ENCODE peak calls at places on chromosome 15, in seven cellular contexts. C, N, Y, H, U, V and P are unnamed samples.
A peak's percentile ranks its signal among the peaks of the same experiment; 100 is the strongest.

GRCh38 chr15:39282663-39283208 is 298.1 kb upstream of the THBS1 start:
- DNase-seq in C (no peak), N (no peak), Y (no peak), H (no peak), U (no peak), V (no peak), P (no peak)

GRCh38 chr15:65264877-65265430 is 21.7 kb downstream of the PARP16 start:
- DNase-seq in C (no peak), N (no peak), Y (no peak), H (no peak), U (no peak), V (no peak), P (no peak)

GRCh38 chr15:29208352-29208751 is 61.3 kb downstream of the NSMCE3 start:
- DNase-seq in C (no peak), N (no peak), Y (no peak), H (no peak), U (no peak), V (peak; percentile 35), P (no peak)

GRCh38 chr15:31045606-31046005 is 54.2 kb upstream of the MTMR10 start:
- DNase-seq in C (no peak), N (no peak), Y (no peak), H (no peak), U (no peak), V (no peak), P (no peak)

GRCh38 chr15:64461577-64462162 is 1.3 kb downstream of the ZNF609 start:
- DNase-seq in C (no peak), N (peak; percentile 32), Y (no peak), H (peak; percentile 51), U (no peak), V (peak; percentile 70), P (peak; percentile 18)

GRCh38 chr15:66821307-66821706 is 119.3 kb downstream of the SMAD6 start:
- DNase-seq in C (no peak), N (no peak), Y (no peak), H (no peak), U (no peak), V (no peak), P (no peak)

GRCh38 chr15:68328485-68328884 is 50.9 kb downstream of the FEM1B start:
- DNase-seq in C (no peak), N (no peak), Y (no peak), H (no peak), U (no peak), V (no peak), P (no peak)

GRCh38 chr15:26892119-26892518 is 25.3 kb downstream of the GABRA5 start:
- DNase-seq in C (no peak), N (no peak), Y (no peak), H (no peak), U (no peak), V (no peak), P (no peak)

GRCh38 chr15:67359431-67360082 is 105.0 kb downstream of the IQCH start:
- DNase-seq in C (no peak), N (no peak), Y (no peak), H (no peak), U (no peak), V (no peak), P (no peak)

GRCh38 chr15:92809880-92810361 is 90.2 kb upstream of the CHD2 start:
- DNase-seq in C (no peak), N (peak; percentile 61), Y (no peak), H (peak; percentile 70), U (peak; percentile 91), V (peak; percentile 85), P (peak; percentile 46)

GRCh38 chr15:82643992-82644391 is 3.2 kb downstream of the CPEB1 start:
- DNase-seq in C (no peak), N (no peak), Y (no peak), H (no peak), U (no peak), V (no peak), P (no peak)

GRCh38 chr15:40695469-40695910 is 516 bp downstream of the RAD51 start:
- DNase-seq in C (no peak), N (peak; percentile 14), Y (no peak), H (peak; percentile 26), U (peak; percentile 63), V (no peak), P (no peak)

GRCh38 chr15:85980946-85981345 is 98.7 kb upstream of the AGBL1 start:
- DNase-seq in C (no peak), N (no peak), Y (no peak), H (no peak), U (no peak), V (no peak), P (no peak)

GRCh38 chr15:44157679-44158078 is 37.4 kb downstream of the FRMD5 start:
- DNase-seq in C (peak; percentile 92), N (peak; percentile 88), Y (peak; percentile 78), H (no peak), U (no peak), V (no peak), P (no peak)

DNA sequence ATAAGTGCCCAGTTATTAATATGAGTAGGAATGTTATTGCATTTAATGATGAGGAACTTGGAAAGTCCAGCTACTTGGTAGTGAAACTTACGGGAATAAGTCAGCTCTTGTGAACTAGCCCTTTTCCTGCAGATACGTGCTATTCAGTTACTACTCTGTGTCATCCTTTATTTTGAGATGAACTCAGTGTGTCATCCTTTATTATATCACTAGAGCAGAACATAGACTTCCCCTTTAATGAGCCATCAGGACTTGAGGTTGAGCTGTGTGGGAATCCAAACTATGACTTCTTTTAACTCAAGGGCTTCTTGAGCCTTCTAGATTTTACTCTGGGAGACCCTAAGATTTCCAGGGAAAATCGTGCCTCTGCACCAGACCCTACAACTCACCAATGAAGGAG is 3.6 kb downstream of the ACTC1 start:
- DNase-seq in C (no peak), N (no peak), Y (no peak), H (no peak), U (no peak), V (no peak), P (no peak)
- H3K4me3 ChIP-seq in C (no peak overlapping the region), N (no peak overlapping the region), Y (no peak overlapping the region), H (no peak overlapping the region), U (no peak overlapping the region), V (no peak overlapping the region), P (no peak overlapping the region)

GRCh38 chr15:55255714-55256113 is 33.9 kb downstream of the RAB27A start:
- DNase-seq in C (no peak), N (no peak), Y (no peak), H (peak; percentile 56), U (no peak), V (peak; percentile 41), P (no peak)
- H3K4me3 ChIP-seq in C (no peak overlapping the region), N (no peak overlapping the region), Y (no peak overlapping the region), H (peak overlapping the region; percentile 20), U (no peak overlapping the region), V (peak overlapping the region; percentile 31), P (peak overlapping the region; percentile 23)

DNA sequence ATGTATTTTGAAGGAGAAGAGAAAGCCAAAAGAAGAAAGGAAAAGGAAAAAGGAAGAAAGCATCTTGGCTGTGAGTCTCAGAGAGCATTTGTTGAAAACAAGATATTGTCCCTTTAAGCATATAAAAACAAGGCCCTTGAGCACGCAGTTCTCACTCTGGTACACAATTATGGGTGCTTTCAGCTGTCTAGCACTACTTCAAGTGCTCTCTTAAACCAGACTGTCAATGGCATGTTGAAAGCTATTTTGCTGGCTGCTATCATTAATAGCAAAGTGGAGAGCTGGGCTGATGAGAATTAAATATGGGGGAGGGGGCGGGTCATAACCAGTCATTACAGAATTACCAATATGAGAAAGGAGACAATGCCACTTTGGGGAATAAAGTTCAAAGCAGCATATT is 9.3 kb downstream of the TLE3 start:
- DNase-seq in C (no peak), N (no peak), Y (no peak), H (no peak), U (no peak), V (no peak), P (no peak)
- H3K4me3 ChIP-seq in C (no peak overlapping the region), N (no peak overlapping the region), Y (no peak overlapping the region), H (no peak overlapping the region), U (no peak overlapping the region), V (no peak overlapping the region), P (no peak overlapping the region)

GRCh38 chr15:70061696-70062270 is 35.9 kb downstream of the TLE3 start:
- DNase-seq in C (no peak), N (no peak), Y (no peak), H (no peak), U (no peak), V (no peak), P (no peak)
- H3K4me3 ChIP-seq in C (no peak overlapping the region), N (peak overlapping the region; percentile 20), Y (no peak overlapping the region), H (no peak overlapping the region), U (no peak overlapping the region), V (no peak overlapping the region), P (no peak overlapping the region)